ENCODE peak calls at places on chromosomes 1 and 21, in eight cellular contexts. One of them, this sample, is unnamed.
A peak's percentile ranks its signal among the peaks of the same experiment; 100 is the strongest.

GRCh38 chr1:185317886-185318310 is 855 bp upstream of the IVNS1ABP start:
- DNase-seq in T follicular helper cell: peak; percentile 66
- DNase-seq in A549: peak; percentile 42
- DNase-seq in hepatic stellate cell: no peak
- DNase-seq in T-cell: peak; percentile 67
- DNase-seq in ovary: no peak
- DNase-seq in hypothalamus: no peak
- DNase-seq in T-helper 17 cell: peak; percentile 21
- DNase-seq in this sample: peak; percentile 64

GRCh38 chr1:119366424-119366823 is 2.2 kb upstream of the HAO2 start:
- DNase-seq in hypothalamus: no peak
- DNase-seq in T-cell: no peak
- DNase-seq in A549: no peak
- DNase-seq in ovary: no peak
- DNase-seq in T follicular helper cell: no peak
- DNase-seq in hepatic stellate cell: no peak
- DNase-seq in T-helper 17 cell: no peak
- DNase-seq in this sample: no peak

GRCh38 chr21:24045775-24046215 is 1561.5 kb downstream of the MRPL39 start:
- DNase-seq in T follicular helper cell: no peak
- DNase-seq in T-cell: no peak
- DNase-seq in T-helper 17 cell: no peak
- DNase-seq in hepatic stellate cell: peak; percentile 4
- DNase-seq in hypothalamus: peak; percentile 92
- DNase-seq in ovary: peak; percentile 51
- DNase-seq in A549: peak; percentile 11
- DNase-seq in this sample: peak; percentile 55

GRCh38 chr1:173190101-173190895 is 16.8 kb downstream of the TNFSF4 start:
- DNase-seq in A549: peak; percentile 73
- DNase-seq in ovary: peak; percentile 20
- DNase-seq in T-helper 17 cell: no peak
- DNase-seq in T-cell: no peak
- DNase-seq in hypothalamus: peak; percentile 29
- DNase-seq in hepatic stellate cell: peak; percentile 19
- DNase-seq in T follicular helper cell: no peak
- DNase-seq in this sample: peak; percentile 87

GRCh38 chr1:39609618-39610331 is 29.7 kb downstream of the HEYL start:
- DNase-seq in hepatic stellate cell: no peak
- DNase-seq in hypothalamus: peak; percentile 17
- DNase-seq in T follicular helper cell: peak; percentile 44
- DNase-seq in T-cell: peak; percentile 54
- DNase-seq in ovary: peak; percentile 22
- DNase-seq in T-helper 17 cell: peak; percentile 72
- DNase-seq in A549: peak; percentile 69
- DNase-seq in this sample: peak; percentile 68

GRCh38 chr1:20282544-20282943 is 8.1 kb upstream of the VWA5B1 start:
- DNase-seq in T-helper 17 cell: no peak
- DNase-seq in hepatic stellate cell: no peak
- DNase-seq in ovary: no peak
- DNase-seq in T follicular helper cell: no peak
- DNase-seq in A549: no peak
- DNase-seq in T-cell: no peak
- DNase-seq in hypothalamus: no peak
- DNase-seq in this sample: no peak

GRCh38 chr21:38315155-38315554 is 58.4 kb downstream of the KCNJ15 start:
- DNase-seq in T follicular helper cell: no peak
- DNase-seq in A549: no peak
- DNase-seq in hepatic stellate cell: no peak
- DNase-seq in ovary: no peak
- DNase-seq in hypothalamus: no peak
- DNase-seq in T-cell: no peak
- DNase-seq in T-helper 17 cell: no peak
- DNase-seq in this sample: no peak

GRCh38 chr1:99670583-99670982 is 24.7 kb downstream of the PALMD start:
- DNase-seq in A549: no peak
- DNase-seq in T-helper 17 cell: no peak
- DNase-seq in hepatic stellate cell: no peak
- DNase-seq in ovary: no peak
- DNase-seq in hypothalamus: no peak
- DNase-seq in T-cell: no peak
- DNase-seq in T follicular helper cell: no peak
- DNase-seq in this sample: no peak

GRCh38 chr1:51088474-51088873 is 13.6 kb upstream of the C1orf185 start:
- DNase-seq in hepatic stellate cell: peak; percentile 12
- DNase-seq in T-cell: no peak
- DNase-seq in T-helper 17 cell: no peak
- DNase-seq in ovary: no peak
- DNase-seq in hypothalamus: no peak
- DNase-seq in A549: peak; percentile 6
- DNase-seq in T follicular helper cell: no peak
- DNase-seq in this sample: no peak

GRCh38 chr1:60265560-60266535 is 192.3 kb upstream of the C1orf87 start:
- DNase-seq in T-cell: no peak
- DNase-seq in T follicular helper cell: no peak
- DNase-seq in ovary: no peak
- DNase-seq in T-helper 17 cell: no peak
- DNase-seq in hypothalamus: no peak
- DNase-seq in A549: no peak
- DNase-seq in hepatic stellate cell: no peak
- DNase-seq in this sample: no peak

GRCh38 chr1:16233431-16233830 is 3.6 kb downstream of the CPLANE2 start:
- DNase-seq in ovary: no peak
- DNase-seq in hypothalamus: no peak
- DNase-seq in hepatic stellate cell: no peak
- DNase-seq in T-cell: no peak
- DNase-seq in T follicular helper cell: no peak
- DNase-seq in T-helper 17 cell: no peak
- DNase-seq in A549: no peak
- DNase-seq in this sample: no peak

GRCh38 chr1:169795687-169796086 is 980 bp upstream of the METTL18 start:
- DNase-seq in T-cell: no peak
- DNase-seq in A549: no peak
- DNase-seq in hepatic stellate cell: no peak
- DNase-seq in T follicular helper cell: no peak
- DNase-seq in ovary: no peak
- DNase-seq in hypothalamus: no peak
- DNase-seq in T-helper 17 cell: no peak
- DNase-seq in this sample: no peak